ENCODE peak calls at places on chromosomes 11 and 22, in ten cellular contexts. H, L, G, U, N, C, D, R, B and W are unnamed samples.
A peak's percentile ranks its signal among the peaks of the same experiment; 100 is the strongest.

GRCh38 chr11:1481861-1482441 is 4.6 kb downstream of the MOB2 start:
- DNase-seq in H (no peak), L (no peak), G (peak; percentile 22), U (no peak), N (no peak), C (no peak), D (no peak), R (no peak), B (no peak), W (no peak)

GRCh38 chr22:38148252-38148651 is 33.4 kb downstream of the PLA2G6 start:
- DNase-seq in H (no peak), L (no peak), G (no peak), U (no peak), N (peak; percentile 26), C (no peak), D (no peak), R (no peak), B (peak; percentile 65), W (no peak)

GRCh38 chr11:26841818-26842457 is 120.1 kb upstream of the SLC5A12 start:
- DNase-seq in H (peak; percentile 44), L (no peak), G (no peak), U (no peak), N (no peak), C (no peak), D (no peak), R (no peak), B (peak; percentile 93), W (no peak)

GRCh38 chr22:17772963-17773605 is 1.2 kb downstream of the BID start:
- DNase-seq in H (peak; percentile 43), L (no peak), G (no peak), U (no peak), N (no peak), C (no peak), D (no peak), R (peak; percentile 51), B (peak; percentile 80), W (no peak)

GRCh38 chr22:39618996-39619530 is 48.5 kb downstream of the CACNA1I start:
- DNase-seq in H (no peak), L (no peak), G (no peak), U (no peak), N (no peak), C (no peak), D (no peak), R (no peak), B (no peak), W (no peak)

GRCh38 chr11:125287467-125288232 is 123.1 kb downstream of the PKNOX2 start:
- DNase-seq in H (peak; percentile 67), L (no peak), G (no peak), U (peak; percentile 44), N (no peak), C (no peak), D (no peak), R (no peak), B (no peak), W (no peak)

GRCh38 chr11:70916321-70916720 is 336.1 kb downstream of the SHANK2 start:
- DNase-seq in H (peak; percentile 14), L (no peak), G (no peak), U (no peak), N (peak; percentile 55), C (no peak), D (no peak), R (no peak), B (no peak), W (no peak)

GRCh38 chr11:130022799-130023198 is 20.2 kb upstream of the PRDM10 start:
- DNase-seq in H (no peak), L (no peak), G (no peak), U (no peak), N (no peak), C (no peak), D (no peak), R (no peak), B (peak; percentile 27), W (no peak)

GRCh38 chr11:118068206-118068944 is 8.5 kb upstream of the TMPRSS4 start:
- DNase-seq in H (no peak), L (no peak), G (no peak), U (peak; percentile 52), N (no peak), C (no peak), D (no peak), R (no peak), B (no peak), W (no peak)

GRCh38 chr22:24954114-24954463 is 1.6 kb downstream of the KIAA1671 start:
- DNase-seq in H (no peak), L (no peak), G (no peak), U (no peak), N (no peak), C (no peak), D (no peak), R (no peak), B (no peak), W (no peak)

GRCh38 chr11:46345131-46345597 is 2.1 kb upstream of the DGKZ start:
- DNase-seq in H (no peak), L (no peak), G (peak; percentile 78), U (peak; percentile 61), N (peak; percentile 90), C (no peak), D (no peak), R (no peak), B (no peak), W (no peak)

GRCh38 chr11:128678017-128678416 is 15.9 kb upstream of the FLI1 start:
- DNase-seq in H (no peak), L (no peak), G (no peak), U (peak; percentile 57), N (no peak), C (no peak), D (no peak), R (no peak), B (no peak), W (no peak)

GRCh38 chr11:133892584-133893380 is 47.5 kb upstream of the SPATA19 start:
- DNase-seq in H (no peak), L (no peak), G (no peak), U (no peak), N (no peak), C (no peak), D (no peak), R (no peak), B (no peak), W (no peak)

GRCh38 chr22:45413368-45414211 is at the start of the genes RIBC2 and SMC1B:
- DNase-seq in H (peak; percentile 15), L (peak; percentile 61), G (peak; percentile 71), U (peak; percentile 81), N (no peak), C (peak; percentile 73), D (peak; percentile 91), R (peak; percentile 85), B (peak; percentile 68), W (peak; percentile 73)

GRCh38 chr11:67648140-67648795 is 2.3 kb downstream of the ACY3 start:
- DNase-seq in H (no peak), L (no peak), G (peak; percentile 14), U (peak; percentile 47), N (no peak), C (peak; percentile 30), D (peak; percentile 62), R (no peak), B (no peak), W (no peak)

GRCh38 chr11:35192347-35192746 is 53.4 kb downstream of the CD44 start:
- DNase-seq in H (no peak), L (no peak), G (peak; percentile 42), U (no peak), N (no peak), C (no peak), D (no peak), R (no peak), B (no peak), W (peak; percentile 17)

GRCh38 chr11:65625628-65626342 is 10.2 kb downstream of the PCNX3 start:
- DNase-seq in H (peak; percentile 59), L (no peak), G (peak; percentile 63), U (peak; percentile 61), N (no peak), C (peak; percentile 41), D (peak; percentile 30), R (peak; percentile 79), B (no peak), W (peak; percentile 40)

GRCh38 chr11:124900464-124900863 is 2.8 kb upstream of the ROBO4 start:
- DNase-seq in H (peak; percentile 89), L (no peak), G (no peak), U (no peak), N (no peak), C (no peak), D (no peak), R (no peak), B (peak; percentile 87), W (no peak)

GRCh38 chr11:116895053-116895757 is 57.8 kb upstream of the APOA1 start:
- DNase-seq in H (no peak), L (no peak), G (no peak), U (peak; percentile 67), N (no peak), C (no peak), D (no peak), R (no peak), B (no peak), W (peak; percentile 21)

GRCh38 chr11:9385288-9385902 is 943 bp downstream of the IPO7 start:
- DNase-seq in H (no peak), L (no peak), G (no peak), U (no peak), N (no peak), C (no peak), D (peak; percentile 4), R (no peak), B (peak; percentile 39), W (no peak)